ENCODE peak calls at places on chromosomes 4 and X, in six cellular contexts. One of them, this sample, is unnamed.

GRCh38 chr4:108484187-108484586 is 136.2 kb upstream of the RPL34 start:
- DNase-seq in stimulated activated CD4-positive, alpha-beta T cell treated with anti-CD3 and anti-CD28 coated beads, TNF-alpha, amount 100 ng/mL, for 4 hours: no peak
- DNase-seq in heart left ventricle: no peak
- DNase-seq in activated CD8-positive, alpha-beta T cell treated with anti-CD3 and anti-CD28 coated beads for 36 hours: peak
- DNase-seq in NCI-H2081: no peak
- DNase-seq in HT1080: peak
- DNase-seq in this sample: no peak

GRCh38 chrX:136662104-136662503 is 14.1 kb downstream of the CD40LG start:
- DNase-seq in NCI-H2081: no peak
- DNase-seq in heart left ventricle: no peak
- DNase-seq in HT1080: no peak
- DNase-seq in activated CD8-positive, alpha-beta T cell treated with anti-CD3 and anti-CD28 coated beads for 36 hours: no peak
- DNase-seq in stimulated activated CD4-positive, alpha-beta T cell treated with anti-CD3 and anti-CD28 coated beads, TNF-alpha, amount 100 ng/mL, for 4 hours: no peak
- DNase-seq in this sample: no peak

GRCh38 chr4:82268050-82268825 is 105.6 kb downstream of the HNRNPD start:
- DNase-seq in heart left ventricle: peak
- DNase-seq in stimulated activated CD4-positive, alpha-beta T cell treated with anti-CD3 and anti-CD28 coated beads, TNF-alpha, amount 100 ng/mL, for 4 hours: no peak
- DNase-seq in HT1080: peak
- DNase-seq in NCI-H2081: peak
- DNase-seq in activated CD8-positive, alpha-beta T cell treated with anti-CD3 and anti-CD28 coated beads for 36 hours: peak
- DNase-seq in this sample: no peak

GRCh38 chr4:26076000-26076587 is 162.1 kb downstream of the SMIM20 start:
- DNase-seq in heart left ventricle: no peak
- DNase-seq in stimulated activated CD4-positive, alpha-beta T cell treated with anti-CD3 and anti-CD28 coated beads, TNF-alpha, amount 100 ng/mL, for 4 hours: no peak
- DNase-seq in activated CD8-positive, alpha-beta T cell treated with anti-CD3 and anti-CD28 coated beads for 36 hours: peak
- DNase-seq in HT1080: peak
- DNase-seq in NCI-H2081: no peak
- DNase-seq in this sample: no peak

GRCh38 chr4:2500547-2500946 is 31.6 kb downstream of the RNF4 start:
- DNase-seq in NCI-H2081: no peak
- DNase-seq in heart left ventricle: no peak
- DNase-seq in HT1080: peak
- DNase-seq in activated CD8-positive, alpha-beta T cell treated with anti-CD3 and anti-CD28 coated beads for 36 hours: peak
- DNase-seq in stimulated activated CD4-positive, alpha-beta T cell treated with anti-CD3 and anti-CD28 coated beads, TNF-alpha, amount 100 ng/mL, for 4 hours: no peak
- DNase-seq in this sample: no peak

GRCh38 chr4:182578402-182578801 is 335.2 kb downstream of the TENM3 start:
- DNase-seq in NCI-H2081: no peak
- DNase-seq in HT1080: peak
- DNase-seq in stimulated activated CD4-positive, alpha-beta T cell treated with anti-CD3 and anti-CD28 coated beads, TNF-alpha, amount 100 ng/mL, for 4 hours: no peak
- DNase-seq in heart left ventricle: no peak
- DNase-seq in activated CD8-positive, alpha-beta T cell treated with anti-CD3 and anti-CD28 coated beads for 36 hours: no peak
- DNase-seq in this sample: peak

GRCh38 chr4:84530449-84530848 is 31.4 kb upstream of the NKX6-1 start:
- DNase-seq in NCI-H2081: no peak
- DNase-seq in stimulated activated CD4-positive, alpha-beta T cell treated with anti-CD3 and anti-CD28 coated beads, TNF-alpha, amount 100 ng/mL, for 4 hours: no peak
- DNase-seq in heart left ventricle: no peak
- DNase-seq in activated CD8-positive, alpha-beta T cell treated with anti-CD3 and anti-CD28 coated beads for 36 hours: no peak
- DNase-seq in HT1080: no peak
- DNase-seq in this sample: no peak

GRCh38 chrX:53526999-53527398 is 92.8 kb upstream of the HSD17B10 start:
- DNase-seq in stimulated activated CD4-positive, alpha-beta T cell treated with anti-CD3 and anti-CD28 coated beads, TNF-alpha, amount 100 ng/mL, for 4 hours: no peak
- DNase-seq in HT1080: no peak
- DNase-seq in NCI-H2081: no peak
- DNase-seq in activated CD8-positive, alpha-beta T cell treated with anti-CD3 and anti-CD28 coated beads for 36 hours: no peak
- DNase-seq in heart left ventricle: no peak
- DNase-seq in this sample: no peak

GRCh38 chrX:134990475-134991473 is at the start of gene SMIM10:
- DNase-seq in NCI-H2081: no peak
- DNase-seq in HT1080: peak
- DNase-seq in stimulated activated CD4-positive, alpha-beta T cell treated with anti-CD3 and anti-CD28 coated beads, TNF-alpha, amount 100 ng/mL, for 4 hours: peak
- DNase-seq in heart left ventricle: peak
- DNase-seq in activated CD8-positive, alpha-beta T cell treated with anti-CD3 and anti-CD28 coated beads for 36 hours: peak
- DNase-seq in this sample: peak

GRCh38 chr4:114028071-114028470 is 48.6 kb upstream of the ARSJ start:
- DNase-seq in activated CD8-positive, alpha-beta T cell treated with anti-CD3 and anti-CD28 coated beads for 36 hours: no peak
- DNase-seq in NCI-H2081: peak
- DNase-seq in heart left ventricle: no peak
- DNase-seq in HT1080: no peak
- DNase-seq in stimulated activated CD4-positive, alpha-beta T cell treated with anti-CD3 and anti-CD28 coated beads, TNF-alpha, amount 100 ng/mL, for 4 hours: no peak
- DNase-seq in this sample: peak

GRCh38 chr4:5416637-5417036 is 291.7 kb downstream of the EVC2 start:
- DNase-seq in stimulated activated CD4-positive, alpha-beta T cell treated with anti-CD3 and anti-CD28 coated beads, TNF-alpha, amount 100 ng/mL, for 4 hours: no peak
- DNase-seq in NCI-H2081: no peak
- DNase-seq in heart left ventricle: no peak
- DNase-seq in activated CD8-positive, alpha-beta T cell treated with anti-CD3 and anti-CD28 coated beads for 36 hours: no peak
- DNase-seq in HT1080: no peak
- DNase-seq in this sample: no peak

GRCh38 chr4:145936142-145937020 is 2.2 kb downstream of the ZNF827 start:
- DNase-seq in stimulated activated CD4-positive, alpha-beta T cell treated with anti-CD3 and anti-CD28 coated beads, TNF-alpha, amount 100 ng/mL, for 4 hours: peak
- DNase-seq in NCI-H2081: peak
- DNase-seq in activated CD8-positive, alpha-beta T cell treated with anti-CD3 and anti-CD28 coated beads for 36 hours: peak
- DNase-seq in heart left ventricle: peak
- DNase-seq in HT1080: peak
- DNase-seq in this sample: peak

GRCh38 chrX:77505227-77505626 is 58.0 kb downstream of the FGF16 start:
- DNase-seq in activated CD8-positive, alpha-beta T cell treated with anti-CD3 and anti-CD28 coated beads for 36 hours: no peak
- DNase-seq in NCI-H2081: peak
- DNase-seq in HT1080: peak
- DNase-seq in heart left ventricle: no peak
- DNase-seq in stimulated activated CD4-positive, alpha-beta T cell treated with anti-CD3 and anti-CD28 coated beads, TNF-alpha, amount 100 ng/mL, for 4 hours: no peak
- DNase-seq in this sample: no peak

GRCh38 chrX:12975670-12975965 is 708 bp downstream of the TMSB4X start:
- DNase-seq in activated CD8-positive, alpha-beta T cell treated with anti-CD3 and anti-CD28 coated beads for 36 hours: no peak
- DNase-seq in heart left ventricle: peak
- DNase-seq in HT1080: peak
- DNase-seq in NCI-H2081: no peak
- DNase-seq in stimulated activated CD4-positive, alpha-beta T cell treated with anti-CD3 and anti-CD28 coated beads, TNF-alpha, amount 100 ng/mL, for 4 hours: no peak
- DNase-seq in this sample: no peak

GRCh38 chr4:82515705-82516104 is 46.1 kb downstream of the TMEM150C start:
- DNase-seq in HT1080: peak
- DNase-seq in NCI-H2081: peak
- DNase-seq in heart left ventricle: peak
- DNase-seq in activated CD8-positive, alpha-beta T cell treated with anti-CD3 and anti-CD28 coated beads for 36 hours: no peak
- DNase-seq in stimulated activated CD4-positive, alpha-beta T cell treated with anti-CD3 and anti-CD28 coated beads, TNF-alpha, amount 100 ng/mL, for 4 hours: no peak
- DNase-seq in this sample: peak

GRCh38 chr4:22071749-22072148 is 123.2 kb upstream of the KCNIP4 start:
- DNase-seq in heart left ventricle: no peak
- DNase-seq in stimulated activated CD4-positive, alpha-beta T cell treated with anti-CD3 and anti-CD28 coated beads, TNF-alpha, amount 100 ng/mL, for 4 hours: no peak
- DNase-seq in NCI-H2081: no peak
- DNase-seq in activated CD8-positive, alpha-beta T cell treated with anti-CD3 and anti-CD28 coated beads for 36 hours: peak
- DNase-seq in HT1080: peak
- DNase-seq in this sample: no peak

GRCh38 chr4:37770016-37770415 is 56.5 kb upstream of the PGM2 start:
- DNase-seq in stimulated activated CD4-positive, alpha-beta T cell treated with anti-CD3 and anti-CD28 coated beads, TNF-alpha, amount 100 ng/mL, for 4 hours: no peak
- DNase-seq in HT1080: no peak
- DNase-seq in NCI-H2081: no peak
- DNase-seq in heart left ventricle: no peak
- DNase-seq in activated CD8-positive, alpha-beta T cell treated with anti-CD3 and anti-CD28 coated beads for 36 hours: no peak
- DNase-seq in this sample: peak